ENCODE peak calls at places on chromosomes 1 and 21, in seven cellular contexts. Z is stimulated activated CD4-positive, alpha-beta T cell treated with anti-CD3 and anti-CD28 coated beads, Interleukin-1b, Interleukin-23, amount 100 ng/mL, for 1 hour; O is ovary; D is EL; G is AG08395; B is heart left ventricle; X is activated CD4-positive, alpha-beta T cell treated with anti-CD3 and anti-CD28 coated beads for 24 hours. W is an unnamed sample.

GRCh38 chr1:159828916-159829634 is 2.4 kb downstream of the SLAMF8 start:
- DNase-seq in Z (no peak), O (no peak), D (no peak), G (no peak), B (peak; percentile 75), X (no peak), W (peak; percentile 67)

GRCh38 chr1:245946905-245947304 is 560.2 kb downstream of the SMYD3 start:
- DNase-seq in Z (no peak), O (no peak), D (no peak), G (peak; percentile 23), B (peak; percentile 29), X (no peak), W (no peak)

GRCh38 chr1:36464605-36465393 is 615 bp upstream of the MRPS15 start:
- DNase-seq in Z (no peak), O (no peak), D (no peak), G (no peak), B (no peak), X (no peak), W (peak; percentile 29)

GRCh38 chr1:58821309-58821708 is 37.5 kb upstream of the JUN start:
- DNase-seq in Z (no peak), O (no peak), D (no peak), G (no peak), B (no peak), X (no peak), W (no peak)

GRCh38 chr1:44609412-44609767 is 64.9 kb downstream of the TMEM53 start:
- DNase-seq in Z (no peak), O (peak; percentile 67), D (peak; percentile 70), G (peak; percentile 70), B (peak; percentile 68), X (peak; percentile 10), W (peak; percentile 88)

GRCh38 chr1:242404296-242404695 is 120.2 kb downstream of the PLD5 start:
- DNase-seq in Z (no peak), O (no peak), D (no peak), G (no peak), B (no peak), X (no peak), W (no peak)

GRCh38 chr1:245493029-245493428 is 338.2 kb downstream of the KIF26B start:
- DNase-seq in Z (no peak), O (no peak), D (peak; percentile 13), G (no peak), B (no peak), X (no peak), W (no peak)

GRCh38 chr1:210373878-210374599 is 45.3 kb downstream of the HHAT start:
- DNase-seq in Z (peak; percentile 19), O (no peak), D (peak; percentile 97), G (peak; percentile 75), B (no peak), X (peak; percentile 64), W (peak; percentile 93)

GRCh38 chr1:39842726-39843305 is 40.5 kb downstream of the TRIT1 start:
- DNase-seq in Z (no peak), O (no peak), D (no peak), G (no peak), B (no peak), X (no peak), W (no peak)

GRCh38 chr21:44619886-44620285 is 7.0 kb upstream of the KRTAP10-9 start:
- DNase-seq in Z (no peak), O (no peak), D (no peak), G (no peak), B (no peak), X (no peak), W (no peak)

GRCh38 chr1:164647211-164647610 is 88.2 kb downstream of the PBX1 start:
- DNase-seq in Z (no peak), O (no peak), D (no peak), G (no peak), B (no peak), X (no peak), W (no peak)

GRCh38 chr1:199178646-199179045 is 539.8 kb downstream of the PTPRC start:
- DNase-seq in Z (no peak), O (no peak), D (no peak), G (no peak), B (no peak), X (no peak), W (no peak)

GRCh38 chr21:34890724-34891609 is 158.1 kb downstream of the RUNX1 start:
- DNase-seq in Z (no peak), O (peak; percentile 50), D (peak; percentile 58), G (no peak), B (peak; percentile 36), X (no peak), W (peak; percentile 42)

GRCh38 chr1:185823471-185823870 is 89.3 kb downstream of the HMCN1 start:
- DNase-seq in Z (no peak), O (no peak), D (no peak), G (peak; percentile 15), B (no peak), X (no peak), W (no peak)

GRCh38 chr1:155169541-155169940 is 3.6 kb downstream of the KRTCAP2 start:
- DNase-seq in Z (no peak), O (no peak), D (no peak), G (no peak), B (no peak), X (no peak), W (no peak)

GRCh38 chr21:26169061-26169610 is 1.4 kb downstream of the APP start:
- DNase-seq in Z (no peak), O (no peak), D (peak; percentile 68), G (peak; percentile 74), B (peak; percentile 46), X (peak; percentile 5), W (no peak)

GRCh38 chr21:40689241-40689640 is 157.7 kb downstream of the DSCAM start:
- DNase-seq in Z (no peak), O (no peak), D (no peak), G (no peak), B (no peak), X (no peak), W (no peak)

GRCh38 chr1:94072840-94073516 is 48.0 kb downstream of the ABCA4 start:
- DNase-seq in Z (no peak), O (no peak), D (no peak), G (no peak), B (no peak), X (no peak), W (no peak)

GRCh38 chr1:84653130-84653680 is 37.1 kb downstream of the SSX2IP start:
- DNase-seq in Z (no peak), O (no peak), D (peak; percentile 57), G (peak; percentile 51), B (no peak), X (no peak), W (no peak)

GRCh38 chr1:42152119-42152518 is 1.1 kb upstream of the GUCA2B start:
- DNase-seq in Z (no peak), O (no peak), D (no peak), G (no peak), B (peak; percentile 74), X (no peak), W (no peak)

GRCh38 chr1:47650205-47650604 is 212.4 kb downstream of the FOXD2 start:
- DNase-seq in Z (no peak), O (no peak), D (peak; percentile 91), G (peak; percentile 17), B (no peak), X (no peak), W (no peak)